ENCODE peak calls at places on chromosomes 3 and 15, in nine cellular contexts. One of them, this sample, is unnamed.

GRCh38 chr3:45186871-45187270 is 39.2 kb downstream of the TMEM158 start:
- DNase-seq in cardiac muscle cell: no peak
- DNase-seq in fibroblast of lung: no peak
- DNase-seq in endodermal cell: no peak
- DNase-seq in HFF-Myc: no peak
- DNase-seq in lower lobe of right lung: no peak
- DNase-seq in heart left ventricle: no peak
- DNase-seq in cardiac fibroblast: no peak
- DNase-seq in foreskin fibroblast: no peak
- DNase-seq in this sample: no peak

GRCh38 chr15:81504170-81504905 is 130.3 kb upstream of the TMC3 start:
- DNase-seq in fibroblast of lung: peak
- DNase-seq in heart left ventricle: no peak
- DNase-seq in lower lobe of right lung: no peak
- DNase-seq in foreskin fibroblast: peak
- DNase-seq in HFF-Myc: no peak
- DNase-seq in cardiac fibroblast: peak
- DNase-seq in endodermal cell: no peak
- DNase-seq in cardiac muscle cell: no peak
- DNase-seq in this sample: no peak

GRCh38 chr3:138325990-138326389 is 3.7 kb downstream of the NME9 start:
- DNase-seq in foreskin fibroblast: no peak
- DNase-seq in endodermal cell: no peak
- DNase-seq in cardiac fibroblast: no peak
- DNase-seq in cardiac muscle cell: no peak
- DNase-seq in heart left ventricle: no peak
- DNase-seq in HFF-Myc: no peak
- DNase-seq in lower lobe of right lung: no peak
- DNase-seq in fibroblast of lung: no peak
- DNase-seq in this sample: no peak

GRCh38 chr3:188051801-188052228 is 102.1 kb upstream of the LPP start:
- DNase-seq in cardiac fibroblast: peak
- DNase-seq in HFF-Myc: no peak
- DNase-seq in endodermal cell: peak
- DNase-seq in fibroblast of lung: peak
- DNase-seq in foreskin fibroblast: no peak
- DNase-seq in heart left ventricle: peak
- DNase-seq in lower lobe of right lung: no peak
- DNase-seq in cardiac muscle cell: no peak
- DNase-seq in this sample: no peak

GRCh38 chr3:34856577-34856976 is 782.7 kb upstream of the ARPP21 start:
- DNase-seq in endodermal cell: no peak
- DNase-seq in fibroblast of lung: no peak
- DNase-seq in heart left ventricle: no peak
- DNase-seq in cardiac muscle cell: peak
- DNase-seq in lower lobe of right lung: no peak
- DNase-seq in foreskin fibroblast: no peak
- DNase-seq in cardiac fibroblast: no peak
- DNase-seq in HFF-Myc: no peak
- DNase-seq in this sample: no peak

GRCh38 chr3:46668116-46668515 is 25.4 kb downstream of the ALS2CL start:
- DNase-seq in foreskin fibroblast: no peak
- DNase-seq in endodermal cell: peak
- DNase-seq in cardiac fibroblast: no peak
- DNase-seq in fibroblast of lung: no peak
- DNase-seq in heart left ventricle: peak
- DNase-seq in HFF-Myc: no peak
- DNase-seq in lower lobe of right lung: peak
- DNase-seq in cardiac muscle cell: no peak
- DNase-seq in this sample: no peak

GRCh38 chr3:140655678-140656077 is 22.2 kb upstream of the TRIM42 start:
- DNase-seq in heart left ventricle: no peak
- DNase-seq in cardiac muscle cell: no peak
- DNase-seq in cardiac fibroblast: no peak
- DNase-seq in HFF-Myc: no peak
- DNase-seq in foreskin fibroblast: no peak
- DNase-seq in fibroblast of lung: no peak
- DNase-seq in endodermal cell: no peak
- DNase-seq in lower lobe of right lung: no peak
- DNase-seq in this sample: no peak

GRCh38 chr3:131812433-131812832 is 222.4 kb downstream of the CPNE4 start:
- DNase-seq in heart left ventricle: no peak
- DNase-seq in lower lobe of right lung: no peak
- DNase-seq in cardiac muscle cell: no peak
- DNase-seq in cardiac fibroblast: no peak
- DNase-seq in fibroblast of lung: no peak
- DNase-seq in HFF-Myc: no peak
- DNase-seq in foreskin fibroblast: peak
- DNase-seq in endodermal cell: no peak
- DNase-seq in this sample: no peak

GRCh38 chr15:39591896-39592315 is 11.0 kb downstream of the THBS1 start:
- DNase-seq in lower lobe of right lung: no peak
- DNase-seq in cardiac fibroblast: peak
- DNase-seq in HFF-Myc: no peak
- DNase-seq in foreskin fibroblast: peak
- DNase-seq in heart left ventricle: no peak
- DNase-seq in fibroblast of lung: no peak
- DNase-seq in cardiac muscle cell: no peak
- DNase-seq in endodermal cell: no peak
- DNase-seq in this sample: no peak

GRCh38 chr3:133474251-133474801 is 74.5 kb downstream of the BFSP2 start:
- DNase-seq in cardiac fibroblast: peak
- DNase-seq in HFF-Myc: peak
- DNase-seq in fibroblast of lung: peak
- DNase-seq in heart left ventricle: peak
- DNase-seq in foreskin fibroblast: peak
- DNase-seq in endodermal cell: no peak
- DNase-seq in cardiac muscle cell: no peak
- DNase-seq in lower lobe of right lung: no peak
- DNase-seq in this sample: no peak

GRCh38 chr3:82736696-82737277 is 975.3 kb upstream of the GBE1 start:
- DNase-seq in cardiac fibroblast: no peak
- DNase-seq in heart left ventricle: no peak
- DNase-seq in endodermal cell: peak
- DNase-seq in HFF-Myc: no peak
- DNase-seq in foreskin fibroblast: no peak
- DNase-seq in fibroblast of lung: no peak
- DNase-seq in cardiac muscle cell: no peak
- DNase-seq in lower lobe of right lung: no peak
- DNase-seq in this sample: no peak

GRCh38 chr3:155560594-155560993 is 184.3 kb downstream of the PLCH1 start:
- DNase-seq in lower lobe of right lung: no peak
- DNase-seq in endodermal cell: peak
- DNase-seq in HFF-Myc: no peak
- DNase-seq in cardiac muscle cell: no peak
- DNase-seq in cardiac fibroblast: no peak
- DNase-seq in foreskin fibroblast: peak
- DNase-seq in fibroblast of lung: no peak
- DNase-seq in heart left ventricle: no peak
- DNase-seq in this sample: peak

GRCh38 chr3:159733194-159733860 is 255.3 kb upstream of the IL12A start:
- DNase-seq in fibroblast of lung: peak
- DNase-seq in lower lobe of right lung: no peak
- DNase-seq in cardiac fibroblast: peak
- DNase-seq in heart left ventricle: no peak
- DNase-seq in HFF-Myc: no peak
- DNase-seq in endodermal cell: no peak
- DNase-seq in foreskin fibroblast: peak
- DNase-seq in cardiac muscle cell: no peak
- DNase-seq in this sample: peak

DNA sequence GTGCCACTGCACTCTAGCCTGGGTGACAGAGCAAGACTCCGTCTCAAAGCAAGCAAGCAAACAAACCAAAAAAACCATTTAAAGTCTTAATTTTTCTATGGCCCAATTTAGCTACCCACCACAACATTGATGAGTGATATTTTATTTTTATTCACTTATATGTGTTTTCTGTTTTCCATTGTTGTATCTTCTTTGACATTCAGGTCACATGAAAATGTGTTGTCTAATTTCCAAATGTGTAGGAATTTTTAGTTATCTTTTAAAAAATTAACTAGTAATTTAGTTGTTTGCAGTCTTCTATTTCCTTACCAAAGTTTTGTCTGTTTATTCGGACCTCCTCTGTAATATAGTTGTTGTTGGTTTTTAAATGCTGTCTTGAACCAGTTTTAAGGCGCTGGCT is 4.5 kb upstream of the CCR4 start:
- DNase-seq in heart left ventricle: no peak
- DNase-seq in cardiac fibroblast: no peak
- DNase-seq in foreskin fibroblast: no peak
- DNase-seq in endodermal cell: no peak
- DNase-seq in HFF-Myc: no peak
- DNase-seq in lower lobe of right lung: no peak
- DNase-seq in fibroblast of lung: no peak
- DNase-seq in cardiac muscle cell: no peak
- DNase-seq in this sample: no peak
- TF ChIP-seq CTCF in heart left ventricle: no peak
- TF ChIP-seq CTCF in cardiac fibroblast: no peak
- TF ChIP-seq CTCF in foreskin fibroblast: no peak
- TF ChIP-seq CTCF in endodermal cell: no peak
- TF ChIP-seq CTCF in HFF-Myc: no peak
- TF ChIP-seq CTCF in lower lobe of right lung: no peak
- TF ChIP-seq CTCF in fibroblast of lung: no peak
- TF ChIP-seq CTCF in cardiac muscle cell: no peak
- TF ChIP-seq CTCF in this sample: no peak

GRCh38 chr3:86988986-86989385 is 2.0 kb downstream of the VGLL3 start:
- DNase-seq in heart left ventricle: no peak
- DNase-seq in HFF-Myc: no peak
- DNase-seq in endodermal cell: no peak
- DNase-seq in fibroblast of lung: peak
- DNase-seq in lower lobe of right lung: no peak
- DNase-seq in foreskin fibroblast: no peak
- DNase-seq in cardiac muscle cell: no peak
- DNase-seq in cardiac fibroblast: no peak
- DNase-seq in this sample: no peak

GRCh38 chr3:86988235-86988634 is 2.7 kb downstream of the VGLL3 start:
- DNase-seq in cardiac fibroblast: peak
- DNase-seq in HFF-Myc: no peak
- DNase-seq in cardiac muscle cell: no peak
- DNase-seq in endodermal cell: no peak
- DNase-seq in lower lobe of right lung: no peak
- DNase-seq in foreskin fibroblast: peak
- DNase-seq in heart left ventricle: no peak
- DNase-seq in fibroblast of lung: peak
- DNase-seq in this sample: no peak

GRCh38 chr3:86986666-86987420 is 4.1 kb downstream of the VGLL3 start:
- DNase-seq in fibroblast of lung: peak
- DNase-seq in foreskin fibroblast: no peak
- DNase-seq in endodermal cell: no peak
- DNase-seq in cardiac fibroblast: peak
- DNase-seq in lower lobe of right lung: no peak
- DNase-seq in cardiac muscle cell: no peak
- DNase-seq in HFF-Myc: no peak
- DNase-seq in heart left ventricle: no peak
- DNase-seq in this sample: no peak

GRCh38 chr3:86985427-86985826 is 5.5 kb downstream of the VGLL3 start:
- DNase-seq in heart left ventricle: no peak
- DNase-seq in cardiac muscle cell: no peak
- DNase-seq in foreskin fibroblast: no peak
- DNase-seq in fibroblast of lung: peak
- DNase-seq in endodermal cell: no peak
- DNase-seq in lower lobe of right lung: no peak
- DNase-seq in HFF-Myc: no peak
- DNase-seq in cardiac fibroblast: no peak
- DNase-seq in this sample: no peak

GRCh38 chr3:86987421-86987715 is 3.6 kb downstream of the VGLL3 start:
- DNase-seq in heart left ventricle: no peak
- DNase-seq in lower lobe of right lung: no peak
- DNase-seq in cardiac muscle cell: no peak
- DNase-seq in fibroblast of lung: no peak
- DNase-seq in foreskin fibroblast: no peak
- DNase-seq in HFF-Myc: no peak
- DNase-seq in cardiac fibroblast: no peak
- DNase-seq in endodermal cell: no peak
- DNase-seq in this sample: no peak
- H3K4me3 ChIP-seq in heart left ventricle: no peak
- H3K4me3 ChIP-seq in lower lobe of right lung: peak
- H3K4me3 ChIP-seq in cardiac muscle cell: no peak
- H3K4me3 ChIP-seq in fibroblast of lung: peak
- H3K4me3 ChIP-seq in foreskin fibroblast: peak
- H3K4me3 ChIP-seq in HFF-Myc: peak
- H3K4me3 ChIP-seq in cardiac fibroblast: no peak
- H3K4me3 ChIP-seq in endodermal cell: no peak
- H3K4me3 ChIP-seq in this sample: no peak

GRCh38 chr3:178950676-178951075 is 120.9 kb downstream of the ZMAT3 start:
- DNase-seq in cardiac muscle cell: no peak
- DNase-seq in lower lobe of right lung: no peak
- DNase-seq in cardiac fibroblast: no peak
- DNase-seq in foreskin fibroblast: peak
- DNase-seq in fibroblast of lung: no peak
- DNase-seq in HFF-Myc: no peak
- DNase-seq in endodermal cell: no peak
- DNase-seq in heart left ventricle: no peak
- DNase-seq in this sample: no peak

GRCh38 chr3:178948546-178948945 is 123.1 kb downstream of the ZMAT3 start:
- DNase-seq in foreskin fibroblast: no peak
- DNase-seq in HFF-Myc: no peak
- DNase-seq in cardiac muscle cell: no peak
- DNase-seq in cardiac fibroblast: no peak
- DNase-seq in lower lobe of right lung: no peak
- DNase-seq in heart left ventricle: no peak
- DNase-seq in endodermal cell: no peak
- DNase-seq in fibroblast of lung: no peak
- DNase-seq in this sample: no peak

GRCh38 chr3:178949896-178950295 is 121.7 kb downstream of the ZMAT3 start:
- DNase-seq in cardiac fibroblast: no peak
- DNase-seq in HFF-Myc: no peak
- DNase-seq in lower lobe of right lung: no peak
- DNase-seq in heart left ventricle: no peak
- DNase-seq in foreskin fibroblast: no peak
- DNase-seq in cardiac muscle cell: no peak
- DNase-seq in fibroblast of lung: no peak
- DNase-seq in endodermal cell: no peak
- DNase-seq in this sample: no peak

DNA sequence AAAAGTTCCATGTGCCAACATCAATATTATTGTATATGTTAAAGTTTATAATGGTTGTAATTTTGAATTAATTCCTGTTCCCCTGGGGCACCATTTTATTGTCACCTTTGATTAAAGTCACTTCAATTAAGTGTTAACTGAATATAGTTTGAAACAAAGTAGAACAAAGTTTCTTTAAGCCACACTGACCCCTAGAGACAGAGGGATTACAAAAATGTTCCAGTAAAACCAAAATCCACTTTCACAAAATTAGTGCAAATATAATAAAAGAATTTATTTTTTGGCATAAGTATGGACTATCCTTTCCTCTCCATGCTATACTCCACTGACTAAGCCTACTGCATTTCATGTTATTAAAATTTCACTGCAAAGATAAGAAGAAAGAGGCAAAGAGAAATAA is 123.9 kb downstream of the ZMAT3 start:
- DNase-seq in lower lobe of right lung: no peak
- DNase-seq in cardiac fibroblast: no peak
- DNase-seq in cardiac muscle cell: no peak
- DNase-seq in heart left ventricle: no peak
- DNase-seq in HFF-Myc: no peak
- DNase-seq in fibroblast of lung: peak
- DNase-seq in endodermal cell: no peak
- DNase-seq in foreskin fibroblast: no peak
- DNase-seq in this sample: no peak
- TF ChIP-seq CTCF in lower lobe of right lung: no peak
- TF ChIP-seq CTCF in cardiac fibroblast: no peak
- TF ChIP-seq CTCF in cardiac muscle cell: peak
- TF ChIP-seq CTCF in heart left ventricle: peak
- TF ChIP-seq CTCF in HFF-Myc: no peak
- TF ChIP-seq CTCF in fibroblast of lung: no peak
- TF ChIP-seq CTCF in endodermal cell: peak
- TF ChIP-seq CTCF in foreskin fibroblast: no peak
- TF ChIP-seq CTCF in this sample: peak

GRCh38 chr3:23810342-23811116 is 4.8 kb downstream of the UBE2E1 start:
- DNase-seq in HFF-Myc: no peak
- DNase-seq in fibroblast of lung: peak
- DNase-seq in heart left ventricle: peak
- DNase-seq in foreskin fibroblast: no peak
- DNase-seq in cardiac muscle cell: peak
- DNase-seq in lower lobe of right lung: peak
- DNase-seq in cardiac fibroblast: peak
- DNase-seq in endodermal cell: peak
- DNase-seq in this sample: no peak
- H3K4me3 ChIP-seq in HFF-Myc: peak
- H3K4me3 ChIP-seq in fibroblast of lung: peak
- H3K4me3 ChIP-seq in heart left ventricle: peak
- H3K4me3 ChIP-seq in foreskin fibroblast: peak
- H3K4me3 ChIP-seq in cardiac muscle cell: peak
- H3K4me3 ChIP-seq in lower lobe of right lung: peak
- H3K4me3 ChIP-seq in cardiac fibroblast: peak
- H3K4me3 ChIP-seq in endodermal cell: peak
- H3K4me3 ChIP-seq in this sample: peak

This sample was measured in epithelial cell of proximal tubule.